ENCODE peak calls at places on chromosomes 1 and 21, in ten cellular contexts. K is endothelial cell; X is stimulated activated CD4-positive, alpha-beta T cell treated with anti-CD3 and anti-CD28 coated beads, TNF-alpha, amount 100 ng/mL, for 4 hours; Q is substantia nigra; U is tibial artery; V is posterior vena cava; I is T-helper 2 cell; Z is GM03348; M is activated CD4-positive, alpha-beta T cell treated with anti-CD3 and anti-CD28 coated beads for 4 hours; B is left ventricle myocardium inferior. H is an unnamed sample.

GRCh38 chr1:196355206-196355786 is 252.9 kb downstream of the KCNT2 start:
- DNase-seq in K (peak; percentile 8), X (no peak), Q (no peak), U (no peak), V (no peak), I (no peak), Z (peak; percentile 20), M (no peak), B (no peak), H (no peak)

GRCh38 chr1:44688760-44689446 is 14.4 kb downstream of the ARMH1 start:
- DNase-seq in K (no peak), X (no peak), Q (no peak), U (no peak), V (no peak), I (no peak), Z (no peak), M (no peak), B (no peak), H (no peak)

GRCh38 chr1:14296795-14297194 is 301.7 kb upstream of the KAZN start:
- DNase-seq in K (no peak), X (no peak), Q (no peak), U (no peak), V (no peak), I (no peak), Z (no peak), M (no peak), B (no peak), H (no peak)

GRCh38 chr1:236326432-236326831 is 44.7 kb upstream of the ERO1B start:
- DNase-seq in K (no peak), X (no peak), Q (no peak), U (no peak), V (no peak), I (no peak), Z (no peak), M (no peak), B (no peak), H (no peak)

GRCh38 chr1:161216945-161217712 is 2.0 kb downstream of the FCER1G start:
- DNase-seq in K (no peak), X (no peak), Q (peak; percentile 16), U (no peak), V (no peak), I (no peak), Z (peak; percentile 52), M (no peak), B (no peak), H (no peak)

GRCh38 chr1:196075621-196076020 is 532.6 kb downstream of the KCNT2 start:
- DNase-seq in K (no peak), X (no peak), Q (no peak), U (no peak), V (no peak), I (no peak), Z (no peak), M (no peak), B (no peak), H (no peak)

GRCh38 chr1:168606096-168606495 is 29.7 kb downstream of the XCL1 start:
- DNase-seq in K (no peak), X (no peak), Q (no peak), U (no peak), V (no peak), I (no peak), Z (no peak), M (no peak), B (no peak), H (no peak)

GRCh38 chr1:52002038-52002917 is 11.8 kb upstream of the RAB3B start:
- DNase-seq in K (peak; percentile 87), X (no peak), Q (peak; percentile 60), U (no peak), V (no peak), I (no peak), Z (peak; percentile 90), M (peak; percentile 38), B (no peak), H (peak; percentile 77)

GRCh38 chr1:88998716-88999115 is 6.3 kb upstream of the KYAT3 start:
- DNase-seq in K (peak; percentile 38), X (no peak), Q (peak; percentile 68), U (no peak), V (no peak), I (no peak), Z (peak; percentile 62), M (no peak), B (no peak), H (no peak)

GRCh38 chr1:196380311-196380710 is 227.9 kb downstream of the KCNT2 start:
- DNase-seq in K (no peak), X (no peak), Q (no peak), U (no peak), V (no peak), I (no peak), Z (no peak), M (no peak), B (no peak), H (no peak)

GRCh38 chr1:228014235-228014930 is 7.6 kb downstream of the WNT3A start:
- DNase-seq in K (no peak), X (no peak), Q (no peak), U (peak; percentile 24), V (peak; percentile 68), I (no peak), Z (no peak), M (no peak), B (peak; percentile 17), H (no peak)

GRCh38 chr1:64474639-64475038 is 4.7 kb downstream of the CACHD1 start:
- DNase-seq in K (no peak), X (no peak), Q (no peak), U (peak; percentile 68), V (no peak), I (no peak), Z (peak; percentile 10), M (no peak), B (peak; percentile 53), H (no peak)

GRCh38 chr1:40258445-40258769 is 371 bp downstream of the ZMPSTE24 start:
- DNase-seq in K (no peak), X (no peak), Q (no peak), U (no peak), V (no peak), I (no peak), Z (peak; percentile 23), M (no peak), B (no peak), H (no peak)

GRCh38 chr1:156413310-156414246 is 44.6 kb downstream of the RHBG start:
- DNase-seq in K (no peak), X (no peak), Q (peak; percentile 97), U (no peak), V (no peak), I (no peak), Z (no peak), M (no peak), B (no peak), H (no peak)

GRCh38 chr21:42146821-42147220 is 72.1 kb upstream of the ABCG1 start:
- DNase-seq in K (no peak), X (no peak), Q (no peak), U (no peak), V (peak; percentile 80), I (no peak), Z (no peak), M (no peak), B (no peak), H (no peak)

GRCh38 chr1:169550294-169550693 is 36.0 kb downstream of the F5 start:
- DNase-seq in K (no peak), X (no peak), Q (no peak), U (no peak), V (no peak), I (no peak), Z (peak; percentile 67), M (no peak), B (no peak), H (peak; percentile 17)

GRCh38 chr1:6260961-6261614 is at the start of gene GPR153:
- DNase-seq in K (no peak), X (peak; percentile 33), Q (no peak), U (no peak), V (no peak), I (no peak), Z (peak; percentile 94), M (peak; percentile 54), B (peak; percentile 74), H (no peak)

GRCh38 chr1:45005761-45006160 is 5.4 kb downstream of the HECTD3 start:
- DNase-seq in K (no peak), X (no peak), Q (no peak), U (no peak), V (no peak), I (no peak), Z (no peak), M (no peak), B (no peak), H (no peak)

GRCh38 chr1:117573386-117574040 is 32.3 kb upstream of the TENT5C start:
- DNase-seq in K (no peak), X (no peak), Q (no peak), U (no peak), V (no peak), I (no peak), Z (no peak), M (no peak), B (no peak), H (no peak)

GRCh38 chr1:32759521-32759980 is 57.0 kb upstream of the SYNC start:
- DNase-seq in K (no peak), X (no peak), Q (no peak), U (no peak), V (no peak), I (no peak), Z (no peak), M (no peak), B (no peak), H (no peak)

GRCh38 chr1:195336718-195337269 is 1271.4 kb downstream of the KCNT2 start:
- DNase-seq in K (no peak), X (no peak), Q (no peak), U (no peak), V (no peak), I (no peak), Z (no peak), M (no peak), B (no peak), H (no peak)

GRCh38 chr1:182598296-182598695 is 5.9 kb downstream of the RGS16 start:
- DNase-seq in K (no peak), X (no peak), Q (no peak), U (no peak), V (no peak), I (no peak), Z (no peak), M (no peak), B (no peak), H (no peak)

GRCh38 chr1:6424000-6424565 is 493 bp upstream of the ESPN start:
- DNase-seq in K (no peak), X (no peak), Q (no peak), U (no peak), V (no peak), I (no peak), Z (peak; percentile 46), M (no peak), B (no peak), H (no peak)

GRCh38 chr1:1068374-1069060 is 5.6 kb downstream of the RNF223 start:
- DNase-seq in K (no peak), X (no peak), Q (no peak), U (no peak), V (no peak), I (peak; percentile 44), Z (no peak), M (peak; percentile 49), B (no peak), H (no peak)

GRCh38 chr1:197933016-197933415 is 15.8 kb downstream of the LHX9 start:
- DNase-seq in K (no peak), X (no peak), Q (no peak), U (no peak), V (no peak), I (no peak), Z (no peak), M (no peak), B (no peak), H (no peak)

GRCh38 chr1:53343831-53344668 is 16.2 kb upstream of the LRP8 start:
- DNase-seq in K (no peak), X (no peak), Q (no peak), U (peak; percentile 31), V (peak; percentile 70), I (no peak), Z (peak; percentile 49), M (no peak), B (no peak), H (no peak)

GRCh38 chr1:172698224-172698623 is 39.3 kb downstream of the FASLG start:
- DNase-seq in K (no peak), X (no peak), Q (no peak), U (no peak), V (no peak), I (no peak), Z (no peak), M (peak; percentile 39), B (no peak), H (no peak)

GRCh38 chr21:35352066-35352770 is 303.1 kb upstream of the RUNX1 start:
- DNase-seq in K (no peak), X (no peak), Q (no peak), U (no peak), V (no peak), I (no peak), Z (peak; percentile 62), M (no peak), B (no peak), H (no peak)

H was measured in iPS DF 19.7.